ENCODE peak calls at places on chromosome 10, in seven cellular contexts. J, O, T, S, P, Z and K are unnamed samples.

GRCh38 chr10:4678023-4678950 is 147.7 kb upstream of the AKR1E2 start:
- DNase-seq in P (no peak), T (peak; percentile 91), Z (peak; percentile 90), S (peak; percentile 47), O (peak; percentile 81), J (peak; percentile 28), K (peak; percentile 93)

GRCh38 chr10:71740069-71740468 is 20.5 kb upstream of the C10orf105 start:
- DNase-seq in P (no peak), S (peak; percentile 63), O (no peak), J (no peak), Z (peak; percentile 82), T (peak; percentile 41), K (peak; percentile 51)

GRCh38 chr10:10209152-10209551 is 808.5 kb upstream of the CELF2 start:
- DNase-seq in O (peak; percentile 56), T (peak; percentile 94), S (peak; percentile 43), Z (peak; percentile 4), J (no peak), P (no peak), K (peak; percentile 76)

GRCh38 chr10:104591451-104591850 is 49.6 kb upstream of the SORCS3 start:
- DNase-seq in O (no peak), J (no peak), P (no peak), Z (no peak), S (no peak), T (no peak), K (no peak)

GRCh38 chr10:29204119-29204518 is 84.8 kb upstream of the LYZL1 start:
- DNase-seq in S (no peak), T (no peak), O (no peak), P (no peak), J (no peak), Z (no peak), K (no peak)

GRCh38 chr10:128560993-128561392 is 434.8 kb upstream of the MKI67 start:
- DNase-seq in O (no peak), P (no peak), Z (no peak), J (no peak), S (no peak), T (no peak), K (no peak)

GRCh38 chr10:124508907-124509454 is 47.4 kb downstream of the LHPP start:
- DNase-seq in S (no peak), T (no peak), P (no peak), O (no peak), J (no peak), Z (no peak), K (no peak)

GRCh38 chr10:60572511-60573194 is 183.0 kb upstream of the ANK3 start:
- DNase-seq in J (no peak), Z (peak; percentile 71), O (peak; percentile 70), T (peak; percentile 63), P (peak; percentile 42), S (peak; percentile 47), K (peak; percentile 56)

GRCh38 chr10:82813856-82814255 is 938.9 kb downstream of the NRG3 start:
- DNase-seq in O (no peak), P (no peak), J (no peak), Z (peak; percentile 0), S (no peak), T (peak; percentile 1), K (peak; percentile 6)

GRCh38 chr10:60235001-60235400 is 154.7 kb downstream of the ANK3 start:
- DNase-seq in Z (peak; percentile 55), J (no peak), S (no peak), O (peak; percentile 33), T (peak; percentile 27), P (no peak), K (peak; percentile 77)

GRCh38 chr10:72081772-72082590 is 6.4 kb downstream of the SPOCK2 start:
- DNase-seq in T (no peak), S (no peak), P (no peak), Z (no peak), J (no peak), O (no peak), K (no peak)

GRCh38 chr10:50618624-50619023 is 5.1 kb downstream of the SGMS1 start:
- DNase-seq in O (no peak), T (no peak), Z (no peak), S (no peak), P (no peak), J (no peak), K (no peak)

GRCh38 chr10:49157229-49157628 is 23.4 kb upstream of the FAM170B start:
- DNase-seq in Z (no peak), O (no peak), J (no peak), S (no peak), P (no peak), T (no peak), K (no peak)

GRCh38 chr10:21388541-21389068 is 136.9 kb downstream of the SKIDA1 start:
- DNase-seq in S (no peak), Z (no peak), O (no peak), T (no peak), J (no peak), P (no peak), K (no peak)

GRCh38 chr10:43055217-43055616 is 21.7 kb upstream of the RET start:
- DNase-seq in J (no peak), T (no peak), P (no peak), Z (no peak), S (no peak), O (no peak), K (no peak)

GRCh38 chr10:76297787-76298281 is 866.4 kb downstream of the LRMDA start:
- DNase-seq in J (no peak), S (no peak), P (no peak), Z (no peak), T (no peak), O (no peak), K (no peak)

GRCh38 chr10:19290770-19291169 is 242.2 kb downstream of the MALRD1 start:
- DNase-seq in Z (no peak), T (no peak), O (no peak), S (no peak), J (no peak), P (no peak), K (no peak)

GRCh38 chr10:19294233-19294632 is 245.6 kb downstream of the MALRD1 start:
- DNase-seq in T (no peak), Z (no peak), P (no peak), O (no peak), S (no peak), J (no peak), K (no peak)
- TF ChIP-seq CTCF in T (no peak), Z (no peak), P (no peak), O (no peak), S (no peak), J (no peak), K (no peak)

GRCh38 chr10:130377986-130378545 is 241.9 kb downstream of the GLRX3 start:
- DNase-seq in P (no peak), S (no peak), T (no peak), O (no peak), J (no peak), Z (no peak), K (no peak)

GRCh38 chr10:130382031-130382430 is 245.8 kb downstream of the GLRX3 start:
- DNase-seq in J (no peak), O (no peak), Z (no peak), T (no peak), P (no peak), S (no peak), K (no peak)

GRCh38 chr10:130380056-130380455 is 243.9 kb downstream of the GLRX3 start:
- DNase-seq in T (no peak), J (no peak), Z (no peak), P (no peak), S (no peak), O (no peak), K (no peak)

GRCh38 chr10:130372866-130373265 is 236.7 kb downstream of the GLRX3 start:
- DNase-seq in O (no peak), S (no peak), T (no peak), P (no peak), J (no peak), Z (no peak), K (no peak)

DNA sequence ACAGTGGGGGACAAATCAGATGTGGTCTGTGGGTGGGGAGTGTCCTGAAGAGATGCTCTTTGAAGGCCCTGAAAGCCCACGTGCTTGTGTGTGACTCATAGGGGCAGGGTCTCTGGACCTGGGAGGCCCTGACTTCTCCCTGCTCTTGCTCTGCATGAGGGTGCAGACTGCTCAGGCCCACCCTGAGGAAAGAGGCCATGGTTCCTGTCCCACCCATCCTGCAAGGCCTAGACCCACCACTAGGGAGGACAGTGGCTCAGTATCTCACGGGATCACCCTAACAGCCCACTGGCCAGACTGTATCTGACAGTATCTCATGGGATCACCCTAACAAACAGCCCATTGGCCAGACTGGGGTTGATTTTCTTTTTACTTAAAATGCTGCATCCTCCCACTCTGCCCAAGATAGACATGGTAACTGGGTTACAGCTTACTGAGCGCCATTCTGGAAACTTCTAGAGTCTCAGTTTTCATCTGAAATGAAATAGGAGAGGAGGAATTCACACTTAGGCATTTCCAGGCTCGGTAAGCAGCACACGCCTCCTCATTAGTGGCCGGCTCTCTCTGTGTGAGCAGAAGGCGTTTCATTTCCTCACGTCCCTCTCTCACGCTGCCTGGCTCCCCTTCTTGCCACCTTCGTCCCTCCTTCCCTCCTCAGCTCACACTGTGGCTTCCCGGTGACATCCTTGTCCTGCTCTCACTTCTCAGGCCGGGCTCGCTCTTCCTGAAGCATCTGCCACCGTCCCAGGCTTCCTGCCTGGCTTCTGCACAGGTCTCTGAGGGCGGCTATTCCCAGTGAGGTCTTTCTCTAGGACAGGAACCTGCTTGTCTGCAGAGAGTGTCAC is 242.6 kb downstream of the GLRX3 start:
- DNase-seq in S (no peak), T (no peak), O (no peak), J (no peak), P (no peak), Z (no peak), K (no peak)
- TF ChIP-seq CTCF in S (no peak), T (no peak), O (no peak), J (no peak), P (no peak), Z (no peak), K (no peak)

GRCh38 chr10:31622993-31623392 is 304.0 kb downstream of the ZEB1 start:
- DNase-seq in S (no peak), J (no peak), O (no peak), Z (peak; percentile 96), P (no peak), T (peak; percentile 85), K (peak; percentile 57)
- TF ChIP-seq CTCF in S (peak; percentile 41), J (no peak), O (peak; percentile 15), Z (peak; percentile 54), P (no peak), T (peak; percentile 59), K (peak; percentile 12)

GRCh38 chr10:88693392-88694020 is 12.5 kb upstream of the LIPK start:
- DNase-seq in T (peak; percentile 34), P (no peak), S (no peak), O (no peak), Z (peak; percentile 49), J (no peak), K (peak; percentile 43)
- TF ChIP-seq CTCF in T (no peak), P (no peak), S (peak; percentile 25), O (peak; percentile 37), Z (peak; percentile 47), J (peak; percentile 41), K (peak; percentile 39)

GRCh38 chr10:63003816-63004453 is 129.2 kb upstream of the NRBF2 start:
- DNase-seq in S (no peak), Z (peak; percentile 6), P (no peak), O (no peak), J (peak; percentile 28), T (no peak), K (peak; percentile 17)
- TF ChIP-seq CTCF in S (peak; percentile 33), Z (peak; percentile 16), P (no peak), O (peak; percentile 32), J (peak; percentile 2), T (no peak), K (peak; percentile 27)

GRCh38 chr10:111103196-111103595 is 26.4 kb downstream of the ADRA2A start:
- DNase-seq in O (no peak), P (no peak), S (no peak), Z (no peak), J (no peak), T (no peak), K (no peak)
- TF ChIP-seq CTCF in O (no peak), P (no peak), S (no peak), Z (no peak), J (no peak), T (no peak), K (no peak)

GRCh38 chr10:23535381-23535780 is 96.5 kb downstream of the OTUD1 start:
- DNase-seq in O (no peak), Z (peak; percentile 26), T (no peak), J (no peak), S (no peak), P (no peak), K (no peak)
- TF ChIP-seq CTCF in O (no peak), Z (peak; percentile 36), T (no peak), J (no peak), S (no peak), P (no peak), K (no peak)